ENCODE peak calls at places on chromosome 22, in eight cellular contexts. One of them, this sample, is unnamed.

GRCh38 chr22:48754611-48755331 is 1072.9 kb downstream of the BRD1 start:
- DNase-seq in GM23248: no peak
- DNase-seq in DMS53: no peak
- DNase-seq in thoracic aorta: no peak
- DNase-seq in HTR-8/SVneo: no peak
- DNase-seq in NCI-H2081: no peak
- DNase-seq in AG09309: no peak
- DNase-seq in T-helper 1 cell: no peak
- DNase-seq in this sample: no peak

GRCh38 chr22:32995335-32995734 is 62.8 kb downstream of the SYN3 start:
- DNase-seq in GM23248: no peak
- DNase-seq in DMS53: no peak
- DNase-seq in thoracic aorta: no peak
- DNase-seq in HTR-8/SVneo: no peak
- DNase-seq in NCI-H2081: no peak
- DNase-seq in AG09309: no peak
- DNase-seq in T-helper 1 cell: no peak
- DNase-seq in this sample: no peak

GRCh38 chr22:37485714-37486223 is 415 bp downstream of the MFNG start:
- DNase-seq in GM23248: no peak
- DNase-seq in DMS53: peak
- DNase-seq in thoracic aorta: no peak
- DNase-seq in HTR-8/SVneo: no peak
- DNase-seq in NCI-H2081: no peak
- DNase-seq in AG09309: no peak
- DNase-seq in T-helper 1 cell: peak
- DNase-seq in this sample: no peak

GRCh38 chr22:45336971-45337431 is 27.3 kb downstream of the FAM118A start:
- DNase-seq in GM23248: peak
- DNase-seq in DMS53: no peak
- DNase-seq in thoracic aorta: peak
- DNase-seq in HTR-8/SVneo: no peak
- DNase-seq in NCI-H2081: peak
- DNase-seq in AG09309: no peak
- DNase-seq in T-helper 1 cell: no peak
- DNase-seq in this sample: no peak

GRCh38 chr22:42967933-42968332 is 47.0 kb downstream of the PACSIN2 start:
- DNase-seq in GM23248: peak
- DNase-seq in DMS53: no peak
- DNase-seq in thoracic aorta: no peak
- DNase-seq in HTR-8/SVneo: no peak
- DNase-seq in NCI-H2081: no peak
- DNase-seq in AG09309: no peak
- DNase-seq in T-helper 1 cell: no peak
- DNase-seq in this sample: peak

GRCh38 chr22:49022816-49023160 is 804.9 kb downstream of the BRD1 start:
- DNase-seq in GM23248: no peak
- DNase-seq in DMS53: no peak
- DNase-seq in thoracic aorta: no peak
- DNase-seq in HTR-8/SVneo: no peak
- DNase-seq in NCI-H2081: no peak
- DNase-seq in AG09309: no peak
- DNase-seq in T-helper 1 cell: no peak
- DNase-seq in this sample: no peak

GRCh38 chr22:46464296-46464695 is 73.1 kb downstream of the CELSR1 start:
- DNase-seq in GM23248: no peak
- DNase-seq in DMS53: no peak
- DNase-seq in thoracic aorta: no peak
- DNase-seq in HTR-8/SVneo: no peak
- DNase-seq in NCI-H2081: no peak
- DNase-seq in AG09309: no peak
- DNase-seq in T-helper 1 cell: no peak
- DNase-seq in this sample: no peak

GRCh38 chr22:19756288-19757128 is 4.1 kb upstream of the TBX1 start:
- DNase-seq in GM23248: peak
- DNase-seq in DMS53: peak
- DNase-seq in thoracic aorta: no peak
- DNase-seq in HTR-8/SVneo: no peak
- DNase-seq in NCI-H2081: peak
- DNase-seq in AG09309: no peak
- DNase-seq in T-helper 1 cell: peak
- DNase-seq in this sample: peak

GRCh38 chr22:49960967-49961600 is 512 bp downstream of the PIM3 start:
- DNase-seq in GM23248: peak
- DNase-seq in DMS53: peak
- DNase-seq in thoracic aorta: no peak
- DNase-seq in HTR-8/SVneo: no peak
- DNase-seq in NCI-H2081: peak
- DNase-seq in AG09309: no peak
- DNase-seq in T-helper 1 cell: no peak
- DNase-seq in this sample: no peak

GRCh38 chr22:50600541-50600940 is at the start of gene MAPK8IP2:
- DNase-seq in GM23248: no peak
- DNase-seq in DMS53: peak
- DNase-seq in thoracic aorta: no peak
- DNase-seq in HTR-8/SVneo: no peak
- DNase-seq in NCI-H2081: peak
- DNase-seq in AG09309: no peak
- DNase-seq in T-helper 1 cell: no peak
- DNase-seq in this sample: no peak

GRCh38 chr22:44132724-44133123 is 48.0 kb upstream of the PARVG start:
- DNase-seq in GM23248: no peak
- DNase-seq in DMS53: no peak
- DNase-seq in thoracic aorta: no peak
- DNase-seq in HTR-8/SVneo: no peak
- DNase-seq in NCI-H2081: no peak
- DNase-seq in AG09309: no peak
- DNase-seq in T-helper 1 cell: no peak
- DNase-seq in this sample: no peak

GRCh38 chr22:26660961-26661578 is 3.7 kb downstream of the MIAT start:
- DNase-seq in GM23248: no peak
- DNase-seq in DMS53: peak
- DNase-seq in thoracic aorta: no peak
- DNase-seq in HTR-8/SVneo: no peak
- DNase-seq in NCI-H2081: peak
- DNase-seq in AG09309: no peak
- DNase-seq in T-helper 1 cell: no peak
- DNase-seq in this sample: no peak

GRCh38 chr22:41963453-41964105 is 5.7 kb upstream of the SEPTIN3 start:
- DNase-seq in GM23248: no peak
- DNase-seq in DMS53: no peak
- DNase-seq in thoracic aorta: no peak
- DNase-seq in HTR-8/SVneo: no peak
- DNase-seq in NCI-H2081: no peak
- DNase-seq in AG09309: peak
- DNase-seq in T-helper 1 cell: no peak
- DNase-seq in this sample: no peak

GRCh38 chr22:49046546-49047305 is 780.9 kb downstream of the BRD1 start:
- DNase-seq in GM23248: no peak
- DNase-seq in DMS53: no peak
- DNase-seq in thoracic aorta: no peak
- DNase-seq in HTR-8/SVneo: no peak
- DNase-seq in NCI-H2081: peak
- DNase-seq in AG09309: no peak
- DNase-seq in T-helper 1 cell: peak
- DNase-seq in this sample: no peak

GRCh38 chr22:37214431-37215025 is 2.3 kb upstream of the SSTR3 start:
- DNase-seq in GM23248: no peak
- DNase-seq in DMS53: no peak
- DNase-seq in thoracic aorta: no peak
- DNase-seq in HTR-8/SVneo: no peak
- DNase-seq in NCI-H2081: no peak
- DNase-seq in AG09309: no peak
- DNase-seq in T-helper 1 cell: no peak
- DNase-seq in this sample: no peak

GRCh38 chr22:45477366-45478107 is 25.1 kb upstream of the FBLN1 start:
- DNase-seq in GM23248: no peak
- DNase-seq in DMS53: no peak
- DNase-seq in thoracic aorta: no peak
- DNase-seq in HTR-8/SVneo: no peak
- DNase-seq in NCI-H2081: no peak
- DNase-seq in AG09309: no peak
- DNase-seq in T-helper 1 cell: no peak
- DNase-seq in this sample: no peak

GRCh38 chr22:35352214-35353111 is 28.4 kb upstream of the HMOX1 start:
- DNase-seq in GM23248: peak
- DNase-seq in DMS53: peak
- DNase-seq in thoracic aorta: peak
- DNase-seq in HTR-8/SVneo: no peak
- DNase-seq in NCI-H2081: no peak
- DNase-seq in AG09309: no peak
- DNase-seq in T-helper 1 cell: peak
- DNase-seq in this sample: no peak

GRCh38 chr22:42217019-42217751 is 53.3 kb downstream of the TCF20 start:
- DNase-seq in GM23248: no peak
- DNase-seq in DMS53: no peak
- DNase-seq in thoracic aorta: no peak
- DNase-seq in HTR-8/SVneo: no peak
- DNase-seq in NCI-H2081: no peak
- DNase-seq in AG09309: no peak
- DNase-seq in T-helper 1 cell: peak
- DNase-seq in this sample: no peak

GRCh38 chr22:27195104-27195503 is 537.7 kb downstream of the MIAT start:
- DNase-seq in GM23248: no peak
- DNase-seq in DMS53: peak
- DNase-seq in thoracic aorta: no peak
- DNase-seq in HTR-8/SVneo: no peak
- DNase-seq in NCI-H2081: peak
- DNase-seq in AG09309: no peak
- DNase-seq in T-helper 1 cell: no peak
- DNase-seq in this sample: no peak

GRCh38 chr22:46598224-46598623 is 22.0 kb upstream of the GRAMD4 start:
- DNase-seq in GM23248: no peak
- DNase-seq in DMS53: no peak
- DNase-seq in thoracic aorta: no peak
- DNase-seq in HTR-8/SVneo: no peak
- DNase-seq in NCI-H2081: no peak
- DNase-seq in AG09309: no peak
- DNase-seq in T-helper 1 cell: no peak
- DNase-seq in this sample: no peak

GRCh38 chr22:47080100-47080499 is 317.6 kb downstream of the TBC1D22A start:
- DNase-seq in GM23248: no peak
- DNase-seq in DMS53: no peak
- DNase-seq in thoracic aorta: no peak
- DNase-seq in HTR-8/SVneo: no peak
- DNase-seq in NCI-H2081: no peak
- DNase-seq in AG09309: no peak
- DNase-seq in T-helper 1 cell: no peak
- DNase-seq in this sample: no peak

This sample was measured in T-cell.